ENCODE peak calls at places on chromosomes 13 and 19, in seven cellular contexts. C is stimulated activated naive CD8-positive, alpha-beta T cell treated with anti-CD3 and anti-CD28 coated beads, Interleukin-15, amount 100 ng/mL, for 72 hours; A is glutamatergic neuron; D is AG20443; S is endothelial cell; Z is NCI-H187; T is EH. H is an unnamed sample.

GRCh38 chr13:41065098-41065497 is 3.8 kb downstream of the WBP4 start:
- DNase-seq in C (no peak), A (no peak), D (peak; percentile 41), S (no peak), Z (no peak), T (peak; percentile 87), H (no peak)

GRCh38 chr13:75704194-75704941 is 68.2 kb downstream of the LMO7 start:
- DNase-seq in C (no peak), A (no peak), D (no peak), S (no peak), Z (no peak), T (peak; percentile 89), H (peak; percentile 2)

GRCh38 chr19:6723108-6723618 is 2.7 kb upstream of the C3 start:
- DNase-seq in C (no peak), A (no peak), D (peak; percentile 49), S (no peak), Z (no peak), T (peak; percentile 16), H (no peak)

GRCh38 chr19:3683866-3684816 is 16.1 kb downstream of the PIP5K1C start:
- DNase-seq in C (no peak), A (peak; percentile 89), D (no peak), S (no peak), Z (no peak), T (peak; percentile 97), H (peak; percentile 74)

GRCh38 chr13:36979361-36980040 is 19.6 kb downstream of the ALG5 start:
- DNase-seq in C (no peak), A (no peak), D (no peak), S (no peak), Z (no peak), T (peak; percentile 69), H (no peak)

GRCh38 chr13:30796132-30796832 is 60.9 kb downstream of the ALOX5AP start:
- DNase-seq in C (no peak), A (no peak), D (peak; percentile 49), S (no peak), Z (no peak), T (peak; percentile 85), H (peak; percentile 41)

GRCh38 chr19:49594157-49595005 is 3.4 kb downstream of the PRR12 start:
- DNase-seq in C (no peak), A (no peak), D (no peak), S (no peak), Z (no peak), T (no peak), H (no peak)

GRCh38 chr19:18932216-18932841 is 8.7 kb downstream of the HOMER3 start:
- DNase-seq in C (peak; percentile 73), A (peak; percentile 89), D (peak; percentile 96), S (peak; percentile 90), Z (no peak), T (peak; percentile 49), H (peak; percentile 86)

GRCh38 chr13:113667771-113668490 is 912 bp downstream of the GRK1 start:
- DNase-seq in C (no peak), A (peak; percentile 10), D (no peak), S (no peak), Z (no peak), T (no peak), H (no peak)

GRCh38 chr19:7847664-7848063 is 17.6 kb downstream of the EVI5L start:
- DNase-seq in C (no peak), A (no peak), D (no peak), S (no peak), Z (no peak), T (no peak), H (no peak)

GRCh38 chr19:19606021-19606420 is 12.5 kb downstream of the PBX4 start:
- DNase-seq in C (peak; percentile 43), A (peak; percentile 40), D (no peak), S (no peak), Z (no peak), T (no peak), H (peak; percentile 75)

GRCh38 chr19:49492573-49493411 is 3.4 kb upstream of the RPS11 start:
- DNase-seq in C (no peak), A (no peak), D (no peak), S (no peak), Z (no peak), T (no peak), H (no peak)

GRCh38 chr13:46181799-46182490 is at the start of gene LCP1:
- DNase-seq in C (peak; percentile 87), A (no peak), D (no peak), S (no peak), Z (no peak), T (no peak), H (peak; percentile 7)

H was measured in NCI-H69.